ENCODE peak calls at places on chromosomes 2 and 18, in five cellular contexts. L, A, C, B and R are unnamed samples.

GRCh38 chr2:96095116-96095636 is 21.2 kb downstream of the ADRA2B start:
- DNase-seq in L (no peak), A (no peak), C (no peak), B (peak; percentile 22), R (no peak)

GRCh38 chr2:138474093-138474834 is 27.3 kb upstream of the SPOPL start:
- DNase-seq in L (no peak), A (no peak), C (no peak), B (no peak), R (no peak)

GRCh38 chr18:28161608-28162599 is 15.0 kb downstream of the CDH2 start:
- DNase-seq in L (no peak), A (no peak), C (no peak), B (no peak), R (no peak)

GRCh38 chr2:158637357-158637756 is 157.8 kb upstream of the DAPL1 start:
- DNase-seq in L (no peak), A (no peak), C (no peak), B (no peak), R (no peak)

GRCh38 chr18:25075793-25076192 is 276.2 kb downstream of the ZNF521 start:
- DNase-seq in L (no peak), A (no peak), C (no peak), B (no peak), R (no peak)

GRCh38 chr2:201126308-201127127 is 10.6 kb downstream of the CFLAR start:
- DNase-seq in L (no peak), A (no peak), C (no peak), B (no peak), R (no peak)

GRCh38 chr18:6975084-6975483 is 142.5 kb downstream of the LAMA1 start:
- DNase-seq in L (no peak), A (no peak), C (no peak), B (no peak), R (no peak)

GRCh38 chr2:193566276-193566675 is 1371.5 kb upstream of the TMEFF2 start:
- DNase-seq in L (no peak), A (no peak), C (no peak), B (no peak), R (no peak)

GRCh38 chr2:27435628-27436027 is 6.6 kb upstream of the KRTCAP3 start:
- DNase-seq in L (no peak), A (no peak), C (no peak), B (no peak), R (no peak)

GRCh38 chr2:151472966-151473365 is 63.3 kb downstream of the RIF1 start:
- DNase-seq in L (no peak), A (no peak), C (no peak), B (no peak), R (no peak)

GRCh38 chr2:72975017-72975416 is 57.7 kb downstream of the EMX1 start:
- DNase-seq in L (no peak), A (no peak), C (no peak), B (no peak), R (no peak)

GRCh38 chr2:179927041-179927440 is 65.6 kb upstream of the ZNF385B start:
- DNase-seq in L (no peak), A (no peak), C (no peak), B (no peak), R (no peak)

GRCh38 chr2:202154613-202155281 is 81.7 kb downstream of the KIAA2012 start:
- DNase-seq in L (no peak), A (no peak), C (no peak), B (no peak), R (no peak)

GRCh38 chr2:173254659-173255058 is 100.0 kb upstream of the CDCA7 start:
- DNase-seq in L (no peak), A (no peak), C (no peak), B (no peak), R (no peak)

GRCh38 chr2:13638181-13638580 is 921.4 kb downstream of the TRIB2 start:
- DNase-seq in L (no peak), A (no peak), C (no peak), B (no peak), R (no peak)

GRCh38 chr18:13420969-13421686 is 202.6 kb downstream of the LDLRAD4 start:
- DNase-seq in L (no peak), A (no peak), C (no peak), B (no peak), R (no peak)

GRCh38 chr2:12979066-12979465 is 262.3 kb downstream of the TRIB2 start:
- DNase-seq in L (no peak), A (no peak), C (no peak), B (no peak), R (no peak)

GRCh38 chr2:98643496-98644100 is 35.2 kb downstream of the UNC50 start:
- DNase-seq in L (no peak), A (no peak), C (no peak), B (no peak), R (no peak)

GRCh38 chr2:23587330-23587729 is 202.4 kb downstream of the KLHL29 start:
- DNase-seq in L (peak; percentile 35), A (no peak), C (no peak), B (no peak), R (peak; percentile 38)

GRCh38 chr2:225041871-225042799 is at the start of gene DOCK10:
- DNase-seq in L (peak; percentile 75), A (peak; percentile 85), C (no peak), B (peak; percentile 40), R (peak; percentile 79)

GRCh38 chr2:75403991-75404428 is 156.7 kb downstream of the EVA1A start:
- DNase-seq in L (no peak), A (no peak), C (peak; percentile 53), B (no peak), R (no peak)

GRCh38 chr18:7132356-7133115 is 14.9 kb upstream of the LAMA1 start:
- DNase-seq in L (no peak), A (no peak), C (no peak), B (no peak), R (no peak)

GRCh38 chr18:9719421-9719981 is 11.4 kb downstream of the RAB31 start:
- DNase-seq in L (peak; percentile 89), A (peak; percentile 82), C (no peak), B (no peak), R (no peak)

GRCh38 chr2:55992465-55992864 is 68.9 kb upstream of the EFEMP1 start:
- DNase-seq in L (no peak), A (no peak), C (peak; percentile 95), B (no peak), R (no peak)

GRCh38 chr2:501130-501529 is 176.1 kb downstream of the TMEM18 start:
- DNase-seq in L (no peak), A (no peak), C (no peak), B (no peak), R (no peak)

GRCh38 chr18:21179590-21180220 is 62.3 kb upstream of the GREB1L start:
- DNase-seq in L (no peak), A (no peak), C (peak; percentile 52), B (peak; percentile 34), R (no peak)

DNA sequence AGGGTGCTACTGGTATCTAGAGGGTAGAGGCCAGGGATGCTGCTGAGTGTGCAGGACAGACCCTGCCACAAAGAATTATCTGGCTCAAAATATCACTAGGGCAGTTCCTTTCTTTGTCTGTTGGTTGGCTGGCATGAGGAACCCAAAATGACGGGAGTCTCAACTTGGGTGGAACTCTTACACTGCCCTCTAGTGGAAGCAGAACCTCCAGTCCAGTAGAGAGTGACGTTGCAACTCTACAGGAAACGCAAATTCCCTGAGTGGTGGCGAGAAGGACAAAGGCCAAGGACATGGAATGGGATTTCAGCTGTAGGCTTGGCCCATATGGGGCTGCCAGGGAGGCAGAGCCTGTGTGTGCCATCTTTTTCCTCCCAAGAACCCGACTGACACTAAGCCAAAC is 47.1 kb downstream of the COPS8 start:
- DNase-seq in L (no peak), A (no peak), C (no peak), B (no peak), R (no peak)
- TF ChIP-seq CTCF in L (peak; percentile 2), A (peak; percentile 39), C (peak; percentile 34), B (no peak), R (peak; percentile 54)

GRCh38 chr2:188979119-188979729 is 5.1 kb downstream of the COL3A1 start:
- DNase-seq in L (no peak), A (no peak), C (no peak), B (no peak), R (no peak)

GRCh38 chr2:188979730-188980123 is 5.6 kb downstream of the COL3A1 start:
- DNase-seq in L (no peak), A (no peak), C (no peak), B (no peak), R (no peak)

GRCh38 chr2:188975497-188976102 is 1.4 kb downstream of the COL3A1 start:
- DNase-seq in L (no peak), A (no peak), C (peak; percentile 95), B (no peak), R (no peak)

GRCh38 chr2:188976545-188977268 is 2.5 kb downstream of the COL3A1 start:
- DNase-seq in L (no peak), A (no peak), C (no peak), B (no peak), R (no peak)

DNA sequence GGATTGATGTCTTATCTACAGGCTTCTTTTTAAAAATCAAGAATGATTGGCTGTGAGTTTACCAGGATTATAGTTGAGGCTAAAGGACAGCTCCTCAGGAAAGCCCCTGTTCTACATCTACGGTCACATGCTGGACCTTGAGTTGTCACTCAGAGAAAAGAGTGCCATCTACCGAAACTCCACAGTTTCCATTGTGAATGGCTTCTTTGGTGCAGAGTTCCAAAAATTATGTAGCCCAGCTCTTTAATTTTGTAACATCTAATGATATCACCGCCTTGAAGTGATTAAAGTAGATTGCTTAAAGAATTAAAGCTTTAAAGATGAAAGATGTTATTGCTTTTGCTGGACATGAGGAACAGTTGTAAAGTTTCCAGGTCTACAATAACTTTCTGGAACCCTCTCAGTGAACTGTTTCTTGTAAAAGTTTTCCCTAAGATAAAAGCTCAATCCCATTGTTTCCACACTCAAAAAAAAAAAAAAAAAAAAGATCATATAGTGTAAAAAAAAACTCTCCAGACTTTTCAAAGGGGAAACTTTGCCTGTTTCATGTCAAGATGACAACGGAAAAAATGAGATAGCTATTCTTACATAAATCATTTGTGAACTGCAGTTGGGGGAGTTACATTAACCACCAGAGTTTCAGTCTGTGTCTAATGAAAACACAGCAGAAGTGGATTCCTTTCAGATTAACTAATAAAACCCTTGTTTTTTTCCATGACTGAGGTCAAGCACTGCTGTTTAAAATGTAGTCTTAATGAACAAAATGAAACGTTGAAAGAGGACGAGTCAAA is 4.3 kb downstream of the COL3A1 start:
- DNase-seq in L (no peak), A (no peak), C (no peak), B (no peak), R (no peak)
- TF ChIP-seq CTCF in L (no peak), A (peak; percentile 8), C (peak; percentile 22), B (no peak), R (peak; percentile 79)

GRCh38 chr18:48975817-48976649 is 25.3 kb upstream of the SMAD7 start:
- DNase-seq in L (peak; percentile 86), A (peak; percentile 91), C (no peak), B (peak; percentile 75), R (no peak)

GRCh38 chr18:48973731-48974130 is 23.0 kb upstream of the SMAD7 start:
- DNase-seq in L (no peak), A (no peak), C (no peak), B (no peak), R (no peak)

GRCh38 chr18:48977914-48978313 is 27.1 kb upstream of the SMAD7 start:
- DNase-seq in L (no peak), A (no peak), C (no peak), B (no peak), R (no peak)

GRCh38 chr18:48975221-48975816 is 24.6 kb upstream of the SMAD7 start:
- DNase-seq in L (peak; percentile 90), A (no peak), C (no peak), B (no peak), R (no peak)

GRCh38 chr18:48974304-48975220 is 23.8 kb upstream of the SMAD7 start:
- DNase-seq in L (no peak), A (no peak), C (no peak), B (no peak), R (no peak)
- TF ChIP-seq CTCF in L (no peak), A (no peak), C (no peak), B (no peak), R (peak; percentile 26)

GRCh38 chr18:69265661-69266060 is 135.0 kb upstream of the DOK6 start:
- DNase-seq in L (no peak), A (no peak), C (no peak), B (no peak), R (no peak)
- TF ChIP-seq CTCF in L (no peak), A (no peak), C (no peak), B (no peak), R (no peak)